ENCODE peak calls at places on chromosomes 11 and 22, in ten cellular contexts. D is GM04503, N is amygdala, A is WTC11, C is GM13976, Q is retinal pigment epithelial cell, S is sciatic nerve, J is fibroblast of lung, F is ascending aorta, O is Calu3. G is an unnamed sample.

GRCh38 chr11:33116535-33116934 is 44.7 kb downstream of the CSTF3 start:
- DNase-seq in C (no peak), A (no peak), J (no peak), Q (no peak), F (no peak), O (peak), D (no peak), S (no peak), N (no peak), G (peak)

GRCh38 chr11:65903068-65903481 is 2.9 kb upstream of the FOSL1 start:
- DNase-seq in F (no peak), N (no peak), C (no peak), D (peak), A (no peak), Q (no peak), S (no peak), J (peak), O (peak), G (peak)

GRCh38 chr22:17130199-17130598 is 9.0 kb upstream of the TMEM121B start:
- DNase-seq in N (no peak), D (no peak), J (no peak), A (no peak), C (no peak), S (no peak), O (no peak), Q (no peak), F (no peak), G (no peak)

GRCh38 chr22:43860126-43860525 is 2.2 kb downstream of the SULT4A1 start:
- DNase-seq in N (no peak), Q (no peak), A (no peak), S (peak), C (no peak), O (no peak), J (no peak), D (no peak), F (no peak), G (no peak)

GRCh38 chr11:61152816-61153592 is 8.2 kb downstream of the VPS37C start:
- DNase-seq in J (peak), S (no peak), F (no peak), C (no peak), O (peak), D (peak), Q (peak), A (no peak), N (no peak), G (peak)

GRCh38 chr11:71283960-71284359 is 31.6 kb upstream of the SHANK2 start:
- DNase-seq in A (no peak), F (peak), D (no peak), S (no peak), N (no peak), J (no peak), Q (no peak), C (no peak), O (peak), G (no peak)

GRCh38 chr11:9943346-9944110 is 279.7 kb downstream of the SWAP70 start:
- DNase-seq in C (no peak), N (no peak), S (no peak), J (peak), O (no peak), F (no peak), A (no peak), D (peak), Q (peak), G (peak)

GRCh38 chr11:69213964-69214363 is 58.2 kb downstream of the SMIM38 start:
- DNase-seq in N (no peak), F (peak), O (no peak), A (no peak), S (peak), D (no peak), C (no peak), J (no peak), Q (no peak), G (no peak)

GRCh38 chr11:100247701-100248100 is 439.4 kb upstream of the ARHGAP42 start:
- DNase-seq in D (no peak), S (no peak), O (no peak), A (no peak), Q (no peak), C (no peak), N (no peak), F (no peak), J (no peak), G (no peak)

GRCh38 chr11:111531687-111532364 is 8.7 kb upstream of the LAYN start:
- DNase-seq in F (no peak), S (no peak), C (peak), O (no peak), Q (no peak), N (no peak), A (no peak), D (peak), J (peak), G (peak)

GRCh38 chr11:35540526-35540925 is 15.1 kb upstream of the PAMR1 start:
- DNase-seq in J (peak), C (no peak), Q (no peak), S (no peak), D (no peak), F (no peak), A (no peak), O (no peak), N (no peak), G (no peak)

GRCh38 chr11:37881741-37882140 is 1283.7 kb upstream of the RAG2 start:
- DNase-seq in S (no peak), J (no peak), A (no peak), D (no peak), Q (no peak), O (no peak), N (no peak), C (no peak), F (no peak), G (no peak)

GRCh38 chr22:30408388-30409101 is 11.7 kb downstream of the SEC14L2 start:
- DNase-seq in O (no peak), S (no peak), D (no peak), Q (no peak), F (no peak), C (no peak), A (no peak), J (peak), N (no peak), G (peak)

GRCh38 chr22:49783926-49784629 is 43.6 kb downstream of the BRD1 start:
- DNase-seq in O (no peak), N (no peak), D (no peak), J (no peak), F (no peak), S (no peak), C (no peak), A (no peak), Q (no peak), G (no peak)

GRCh38 chr11:83724704-83725114 is 438.5 kb upstream of the CCDC90B start:
- DNase-seq in D (no peak), C (no peak), F (no peak), O (peak), J (peak), A (peak), Q (no peak), N (no peak), S (no peak), G (no peak)

GRCh38 chr22:41902932-41903421 is 11.9 kb downstream of the SHISA8 start:
- DNase-seq in C (no peak), Q (no peak), N (no peak), O (no peak), S (no peak), A (no peak), D (no peak), J (no peak), F (no peak), G (no peak)

GRCh38 chr11:6655790-6656580 is at the start of gene DCHS1:
- DNase-seq in C (no peak), F (peak), S (no peak), O (no peak), D (no peak), J (no peak), Q (no peak), N (no peak), A (peak), G (no peak)

GRCh38 chr11:102830328-102830727 is 13.1 kb downstream of the MMP3 start:
- DNase-seq in N (no peak), D (no peak), J (no peak), A (no peak), F (no peak), Q (no peak), O (no peak), S (no peak), C (no peak), G (no peak)

GRCh38 chr11:27485930-27486773 is 13.6 kb upstream of the LGR4 start:
- DNase-seq in N (no peak), O (peak), J (peak), D (no peak), Q (no peak), S (no peak), F (no peak), C (peak), A (no peak), G (peak)

GRCh38 chr11:11036185-11037161 is 178.6 kb upstream of the ZBED5 start:
- DNase-seq in F (no peak), J (peak), C (peak), A (peak), N (peak), Q (peak), O (peak), D (no peak), S (no peak), G (peak)

GRCh38 chr11:77065878-77066228 is 918 bp upstream of the CAPN5 start:
- DNase-seq in A (peak), D (no peak), C (peak), Q (no peak), J (peak), F (peak), N (no peak), S (peak), O (no peak), G (peak)

GRCh38 chr11:9688716-9689511 is 25.0 kb downstream of the SWAP70 start:
- DNase-seq in S (no peak), J (peak), A (no peak), C (peak), N (peak), D (peak), O (no peak), Q (peak), F (no peak), G (peak)

GRCh38 chr11:78216021-78216420 is 27.3 kb downstream of the USP35 start:
- DNase-seq in S (no peak), N (no peak), F (peak), J (no peak), Q (no peak), C (no peak), D (no peak), O (no peak), A (no peak), G (no peak)

GRCh38 chr22:31130873-31131272 is 8.1 kb downstream of the INPP5J start:
- DNase-seq in A (no peak), J (no peak), S (no peak), F (no peak), N (no peak), Q (no peak), C (no peak), D (no peak), O (no peak), G (no peak)

GRCh38 chr11:88301478-88302140 is 35.9 kb downstream of the CTSC start:
- DNase-seq in N (no peak), A (no peak), Q (no peak), O (no peak), C (peak), F (no peak), S (no peak), D (no peak), J (no peak), G (peak)

GRCh38 chr11:95149659-95150294 is 60.1 kb downstream of the ENDOD1 start:
- DNase-seq in S (peak), J (no peak), F (no peak), N (peak), O (peak), D (no peak), A (peak), Q (peak), C (no peak), G (peak)

GRCh38 chr11:10496296-10496936 is 41.4 kb downstream of the AMPD3 start:
- DNase-seq in J (no peak), O (no peak), Q (no peak), F (no peak), S (no peak), D (no peak), C (no peak), N (no peak), A (no peak), G (no peak)

GRCh38 chr22:46576556-46577351 is 39.3 kb upstream of the CELSR1 start:
- DNase-seq in S (peak), O (peak), Q (no peak), D (no peak), F (no peak), N (peak), J (peak), A (peak), C (peak), G (no peak)

GRCh38 chr11:123020968-123021367 is 39.3 kb upstream of the BSX start:
- DNase-seq in O (peak), F (no peak), Q (no peak), C (peak), A (peak), S (no peak), N (no peak), D (no peak), J (peak), G (peak)

GRCh38 chr11:107957109-107957588 is 28.9 kb downstream of the RAB39A start:
- DNase-seq in O (no peak), N (peak), D (peak), F (no peak), C (no peak), A (no peak), J (no peak), S (no peak), Q (no peak), G (no peak)

GRCh38 chr11:64874308-64874707 is 4.1 kb downstream of the EHD1 start:
- DNase-seq in D (no peak), C (no peak), O (no peak), N (peak), F (no peak), Q (no peak), S (no peak), J (no peak), A (no peak), G (peak)

GRCh38 chr11:2507945-2508749 is 63.3 kb downstream of the KCNQ1 start:
- DNase-seq in A (no peak), O (no peak), C (no peak), D (no peak), N (no peak), Q (no peak), J (no peak), S (peak), F (peak), G (no peak)

GRCh38 chr11:71996946-71997345 is 1.8 kb upstream of the IL18BP start:
- DNase-seq in O (no peak), J (no peak), F (no peak), Q (no peak), A (no peak), N (no peak), D (no peak), C (no peak), S (no peak), G (no peak)

GRCh38 chr11:118933486-118933885 is 7.8 kb upstream of the BCL9L start:
- DNase-seq in J (no peak), S (no peak), Q (no peak), A (no peak), N (no peak), F (peak), C (no peak), D (no peak), O (no peak), G (no peak)

G was measured in astrocyte of the spinal cord.